ENCODE peak calls at places on chromosomes 4 and X, in nine cellular contexts. L, I, P, O, N, J, Y, H and U are unnamed samples.

GRCh38 chr4:169151671-169152070 is 119.1 kb downstream of the SH3RF1 start:
- DNase-seq in L (no peak), I (no peak), P (no peak), O (peak), N (no peak), J (peak), Y (peak), H (no peak), U (peak)

GRCh38 chrX:14873676-14874049 is 442 bp downstream of the MOSPD2 start:
- DNase-seq in L (no peak), I (no peak), P (no peak), O (no peak), N (no peak), J (no peak), Y (no peak), H (no peak), U (peak)

GRCh38 chr4:163072222-163072621 is 94.5 kb downstream of the NAF1 start:
- DNase-seq in L (no peak), I (no peak), P (peak), O (no peak), N (no peak), J (no peak), Y (no peak), H (no peak), U (no peak)

GRCh38 chrX:124211312-124211942 is 121.0 kb upstream of the TEX13D start:
- DNase-seq in L (peak), I (peak), P (no peak), O (peak), N (no peak), J (peak), Y (peak), H (peak), U (peak)

GRCh38 chrX:154136627-154137161 is 7.3 kb upstream of the OPN1LW start:
- DNase-seq in L (peak), I (peak), P (peak), O (peak), N (peak), J (peak), Y (peak), H (peak), U (peak)

GRCh38 chr4:139528377-139529005 is 27.5 kb downstream of the SETD7 start:
- DNase-seq in L (no peak), I (no peak), P (peak), O (peak), N (peak), J (peak), Y (peak), H (no peak), U (peak)

GRCh38 chrX:42079968-42080367 is 156.6 kb upstream of the CASK start:
- DNase-seq in L (no peak), I (no peak), P (no peak), O (peak), N (no peak), J (no peak), Y (no peak), H (no peak), U (no peak)

GRCh38 chr4:151672996-151673395 is 87.8 kb downstream of the GATB start:
- DNase-seq in L (no peak), I (no peak), P (no peak), O (no peak), N (no peak), J (no peak), Y (no peak), H (no peak), U (no peak)

GRCh38 chr4:5732158-5732557 is 21.2 kb downstream of the EVC start:
- DNase-seq in L (no peak), I (no peak), P (no peak), O (no peak), N (no peak), J (no peak), Y (no peak), H (no peak), U (no peak)

GRCh38 chr4:65071532-65071931 is 598.8 kb downstream of the EPHA5 start:
- DNase-seq in L (no peak), I (no peak), P (no peak), O (no peak), N (no peak), J (peak), Y (no peak), H (no peak), U (peak)

GRCh38 chr4:84814100-84814750 is 152.3 kb downstream of the WDFY3 start:
- DNase-seq in L (peak), I (peak), P (peak), O (peak), N (peak), J (peak), Y (peak), H (no peak), U (peak)

GRCh38 chr4:8525383-8526120 is 54.6 kb upstream of the GPR78 start:
- DNase-seq in L (no peak), I (no peak), P (no peak), O (peak), N (no peak), J (no peak), Y (peak), H (no peak), U (peak)

GRCh38 chrX:133493366-133493765 is 78.1 kb upstream of the GPC4 start:
- DNase-seq in L (no peak), I (no peak), P (no peak), O (no peak), N (no peak), J (peak), Y (no peak), H (no peak), U (no peak)

GRCh38 chrX:112818114-112819012 is 22.3 kb downstream of the AMOT start:
- DNase-seq in L (no peak), I (no peak), P (no peak), O (no peak), N (peak), J (no peak), Y (no peak), H (no peak), U (no peak)

GRCh38 chr4:172813359-172813923 is 355.2 kb upstream of the GALNT7 start:
- DNase-seq in L (no peak), I (no peak), P (no peak), O (no peak), N (no peak), J (no peak), Y (no peak), H (no peak), U (no peak)

GRCh38 chr4:8228319-8229250 is 29.5 kb downstream of the SH3TC1 start:
- DNase-seq in L (no peak), I (no peak), P (peak), O (peak), N (no peak), J (peak), Y (peak), H (no peak), U (peak)

GRCh38 chr4:23945521-23946017 is 55.7 kb upstream of the PPARGC1A start:
- DNase-seq in L (no peak), I (no peak), P (peak), O (peak), N (no peak), J (peak), Y (peak), H (no peak), U (peak)

GRCh38 chr4:181854142-181854541 is 389.1 kb upstream of the TENM3 start:
- DNase-seq in L (no peak), I (no peak), P (no peak), O (no peak), N (no peak), J (peak), Y (no peak), H (no peak), U (no peak)

GRCh38 chr4:8144359-8144758 is 14.3 kb downstream of the ABLIM2 start:
- DNase-seq in L (no peak), I (no peak), P (no peak), O (no peak), N (peak), J (no peak), Y (no peak), H (no peak), U (no peak)

GRCh38 chr4:47863486-47863885 is 25.6 kb upstream of the CORIN start:
- DNase-seq in L (no peak), I (no peak), P (peak), O (no peak), N (no peak), J (no peak), Y (no peak), H (no peak), U (no peak)

GRCh38 chrX:39953879-39954278 is 143.9 kb downstream of the BCOR start:
- DNase-seq in L (peak), I (peak), P (peak), O (no peak), N (no peak), J (peak), Y (peak), H (no peak), U (peak)

GRCh38 chr4:134024251-134024650 is 177.3 kb downstream of the PABPC4L start:
- DNase-seq in L (peak), I (peak), P (no peak), O (no peak), N (no peak), J (peak), Y (peak), H (peak), U (peak)

GRCh38 chrX:109931677-109932076 is 71.2 kb upstream of the TMEM164 start:
- DNase-seq in L (no peak), I (no peak), P (no peak), O (no peak), N (no peak), J (no peak), Y (no peak), H (no peak), U (no peak)

GRCh38 chr4:174650711-174651355 is 128.5 kb upstream of the HPGD start:
- DNase-seq in L (no peak), I (no peak), P (no peak), O (no peak), N (no peak), J (no peak), Y (no peak), H (no peak), U (no peak)

GRCh38 chr4:172887959-172888358 is 280.7 kb upstream of the GALNT7 start:
- DNase-seq in L (no peak), I (no peak), P (no peak), O (no peak), N (no peak), J (no peak), Y (no peak), H (no peak), U (no peak)

GRCh38 chr4:152900395-152900794 is 35.7 kb upstream of the FHDC1 start:
- DNase-seq in L (no peak), I (no peak), P (no peak), O (no peak), N (no peak), J (no peak), Y (no peak), H (no peak), U (no peak)

GRCh38 chr4:10879411-10880110 is 195.0 kb upstream of the CLNK start:
- DNase-seq in L (no peak), I (no peak), P (peak), O (no peak), N (no peak), J (peak), Y (peak), H (no peak), U (no peak)

GRCh38 chr4:4759233-4759632 is 100.2 kb upstream of the MSX1 start:
- DNase-seq in L (no peak), I (no peak), P (no peak), O (no peak), N (no peak), J (no peak), Y (no peak), H (no peak), U (no peak)

GRCh38 chr4:168917150-168917779 is 92.8 kb downstream of the CBR4 start:
- DNase-seq in L (peak), I (peak), P (peak), O (peak), N (no peak), J (peak), Y (peak), H (no peak), U (peak)

GRCh38 chrX:148310402-148311200 is 189.8 kb upstream of the AFF2 start:
- DNase-seq in L (no peak), I (no peak), P (no peak), O (no peak), N (no peak), J (no peak), Y (no peak), H (no peak), U (no peak)

GRCh38 chr4:924107-925096 is 7.7 kb downstream of the GAK start:
- DNase-seq in L (no peak), I (no peak), P (peak), O (peak), N (peak), J (peak), Y (peak), H (no peak), U (peak)

GRCh38 chrX:31209005-31209612 is 137.3 kb upstream of the FTHL17 start:
- DNase-seq in L (no peak), I (no peak), P (peak), O (no peak), N (no peak), J (no peak), Y (no peak), H (no peak), U (peak)

GRCh38 chrX:84475101-84475500 is 27.2 kb downstream of the HDX start:
- DNase-seq in L (no peak), I (no peak), P (no peak), O (no peak), N (no peak), J (no peak), Y (no peak), H (no peak), U (no peak)

GRCh38 chr4:68336530-68336929 is 13.4 kb downstream of the YTHDC1 start:
- DNase-seq in L (no peak), I (no peak), P (no peak), O (no peak), N (no peak), J (no peak), Y (no peak), H (no peak), U (no peak)

GRCh38 chrX:136307471-136307870 is 6.7 kb downstream of the ADGRG4 start:
- DNase-seq in L (no peak), I (no peak), P (no peak), O (no peak), N (no peak), J (no peak), Y (no peak), H (no peak), U (no peak)

DNA sequence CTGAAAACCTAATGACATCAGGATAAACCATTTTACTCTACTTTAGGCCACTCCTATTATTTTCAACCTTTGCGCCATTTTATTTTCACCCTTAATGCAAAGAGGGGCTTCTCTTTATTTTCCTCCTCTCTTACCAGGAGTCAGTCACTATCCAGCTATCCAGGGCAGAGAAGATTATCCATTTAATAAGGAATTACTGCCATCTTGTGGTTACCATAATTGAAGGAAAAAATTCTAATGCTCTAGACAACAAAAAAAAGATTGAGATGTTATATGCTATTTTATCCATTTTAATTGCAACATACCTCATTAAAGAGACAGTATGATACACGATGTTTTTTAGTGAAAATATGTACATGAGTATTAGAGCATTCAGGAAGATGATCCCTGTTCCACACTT is 514.5 kb upstream of the FAM241A start:
- DNase-seq in L (peak), I (peak), P (no peak), O (peak), N (no peak), J (peak), Y (peak), H (no peak), U (peak)
- TF ChIP-seq CTCF in L (peak), I (peak), P (peak), O (peak), N (no peak), J (peak), Y (peak), H (peak), U (peak)

DNA sequence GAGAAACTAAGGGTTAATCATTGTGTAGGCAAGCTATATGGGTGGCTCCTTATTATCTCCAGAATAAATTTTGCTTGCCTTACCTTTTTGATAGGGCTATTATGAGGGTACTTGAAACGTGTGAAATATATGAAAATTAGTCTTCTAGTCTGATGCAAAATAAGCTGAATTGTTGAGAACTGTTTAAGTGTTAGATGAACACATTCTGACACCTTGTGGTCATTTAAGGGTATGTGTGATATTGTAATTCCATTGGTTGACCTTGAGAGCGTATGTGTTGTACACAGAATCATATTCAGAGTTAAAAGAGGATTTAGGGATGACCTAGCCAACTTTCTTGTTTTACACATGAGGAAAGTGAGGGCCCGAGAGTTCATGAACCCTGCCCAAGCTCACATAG is 44.6 kb upstream of the LINC00632 start:
- DNase-seq in L (no peak), I (peak), P (no peak), O (peak), N (no peak), J (peak), Y (peak), H (no peak), U (peak)
- TF ChIP-seq CTCF in L (no peak), I (peak), P (no peak), O (peak), N (peak), J (peak), Y (peak), H (peak), U (no peak)

GRCh38 chr4:14458463-14458862 is 543.8 kb upstream of the CPEB2 start:
- DNase-seq in L (no peak), I (no peak), P (no peak), O (no peak), N (no peak), J (no peak), Y (no peak), H (no peak), U (no peak)
- TF ChIP-seq CTCF in L (no peak), I (no peak), P (no peak), O (no peak), N (no peak), J (no peak), Y (no peak), H (no peak), U (no peak)

GRCh38 chr4:189802884-189803283 is 137.8 kb upstream of the FRG1 start:
- DNase-seq in L (no peak), I (no peak), P (no peak), O (no peak), N (no peak), J (no peak), Y (no peak), H (peak), U (no peak)
- TF ChIP-seq CTCF in L (peak), I (no peak), P (no peak), O (no peak), N (no peak), J (no peak), Y (no peak), H (no peak), U (no peak)

GRCh38 chrX:56782362-56782761 is 53.3 kb downstream of the NBDY start:
- DNase-seq in L (no peak), I (no peak), P (no peak), O (no peak), N (no peak), J (no peak), Y (no peak), H (no peak), U (no peak)

GRCh38 chrX:56783996-56784620 is 55.1 kb downstream of the NBDY start:
- DNase-seq in L (no peak), I (no peak), P (no peak), O (no peak), N (no peak), J (no peak), Y (no peak), H (no peak), U (no peak)

GRCh38 chrX:56782791-56783449 is 53.9 kb downstream of the NBDY start:
- DNase-seq in L (no peak), I (no peak), P (no peak), O (no peak), N (no peak), J (no peak), Y (no peak), H (no peak), U (no peak)

GRCh38 chrX:56784666-56785065 is 55.6 kb downstream of the NBDY start:
- DNase-seq in L (no peak), I (no peak), P (no peak), O (no peak), N (no peak), J (no peak), Y (no peak), H (no peak), U (no peak)

GRCh38 chrX:56783450-56783831 is 54.4 kb downstream of the NBDY start:
- DNase-seq in L (no peak), I (no peak), P (no peak), O (no peak), N (no peak), J (peak), Y (no peak), H (no peak), U (no peak)
- TF ChIP-seq CTCF in L (no peak), I (no peak), P (no peak), O (no peak), N (no peak), J (peak), Y (no peak), H (no peak), U (no peak)

GRCh38 chrX:36683507-36683906 is 324.7 kb upstream of the FAM47C start:
- DNase-seq in L (no peak), I (no peak), P (no peak), O (no peak), N (no peak), J (no peak), Y (no peak), H (no peak), U (no peak)

DNA sequence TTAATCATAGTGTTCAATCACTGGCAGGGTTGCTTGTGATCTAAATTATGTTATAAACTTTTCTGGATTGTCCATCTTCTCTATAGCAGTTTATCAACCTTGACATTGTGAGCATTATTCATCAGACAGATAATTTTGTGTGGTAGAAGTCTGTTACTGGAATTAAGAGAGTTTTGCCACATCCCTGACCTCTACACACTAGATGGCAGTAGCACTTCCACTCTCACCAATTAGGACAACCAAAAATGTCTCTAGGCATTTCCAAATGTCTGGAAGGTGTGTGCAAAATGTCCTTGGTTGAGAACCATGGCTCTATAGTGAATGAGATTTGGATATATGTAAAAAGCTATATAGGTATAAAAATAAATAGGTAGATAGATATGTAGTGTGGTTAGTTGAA is 324.1 kb upstream of the FAM47C start:
- DNase-seq in L (no peak), I (no peak), P (no peak), O (no peak), N (no peak), J (no peak), Y (no peak), H (no peak), U (no peak)
- TF ChIP-seq CTCF in L (no peak), I (no peak), P (no peak), O (no peak), N (no peak), J (no peak), Y (no peak), H (no peak), U (no peak)

GRCh38 chr4:76584235-76585152 is 149.5 kb downstream of the SHROOM3 start:
- DNase-seq in L (no peak), I (no peak), P (no peak), O (no peak), N (no peak), J (no peak), Y (no peak), H (no peak), U (no peak)

GRCh38 chr4:76588268-76588667 is 153.2 kb downstream of the SHROOM3 start:
- DNase-seq in L (no peak), I (no peak), P (no peak), O (no peak), N (no peak), J (no peak), Y (no peak), H (no peak), U (no peak)

GRCh38 chr4:76585270-76585669 is 150.2 kb downstream of the SHROOM3 start:
- DNase-seq in L (no peak), I (no peak), P (peak), O (no peak), N (no peak), J (no peak), Y (peak), H (no peak), U (peak)

GRCh38 chr4:76582817-76583087 is 147.7 kb downstream of the SHROOM3 start:
- DNase-seq in L (no peak), I (no peak), P (no peak), O (no peak), N (no peak), J (no peak), Y (no peak), H (no peak), U (no peak)

GRCh38 chr4:76585897-76586360 is 150.9 kb downstream of the SHROOM3 start:
- DNase-seq in L (peak), I (peak), P (peak), O (no peak), N (peak), J (no peak), Y (peak), H (peak), U (peak)
- TF ChIP-seq CTCF in L (peak), I (peak), P (peak), O (peak), N (no peak), J (no peak), Y (no peak), H (peak), U (peak)